ENCODE peak calls at places on chromosomes 12 and 14, in five cellular contexts. One of them, this sample, is unnamed.

GRCh38 chr14:68785817-68786490 is 6.9 kb downstream of the ZFP36L1 start:
- DNase-seq in hippocampal formation: no peak
- DNase-seq in CD8-positive, alpha-beta T cell: peak; percentile 38
- DNase-seq in activated CD4-positive, alpha-beta memory T cell treated with anti-CD3 and anti-CD28 coated beads for 36 hours: peak; percentile 62
- DNase-seq in HTR-8/SVneo: no peak
- DNase-seq in this sample: no peak

GRCh38 chr12:105212431-105212830 is 23.5 kb downstream of the APPL2 start:
- DNase-seq in hippocampal formation: no peak
- DNase-seq in CD8-positive, alpha-beta T cell: no peak
- DNase-seq in HTR-8/SVneo: no peak
- DNase-seq in activated CD4-positive, alpha-beta memory T cell treated with anti-CD3 and anti-CD28 coated beads for 36 hours: no peak
- DNase-seq in this sample: no peak

GRCh38 chr12:112194601-112195247 is 69.4 kb downstream of the TRAFD1 start:
- DNase-seq in activated CD4-positive, alpha-beta memory T cell treated with anti-CD3 and anti-CD28 coated beads for 36 hours: no peak
- DNase-seq in hippocampal formation: no peak
- DNase-seq in CD8-positive, alpha-beta T cell: no peak
- DNase-seq in HTR-8/SVneo: no peak
- DNase-seq in this sample: no peak

GRCh38 chr12:116466536-116466935 is 92.6 kb upstream of the MAP1LC3B2 start:
- DNase-seq in HTR-8/SVneo: peak; percentile 50
- DNase-seq in activated CD4-positive, alpha-beta memory T cell treated with anti-CD3 and anti-CD28 coated beads for 36 hours: no peak
- DNase-seq in hippocampal formation: no peak
- DNase-seq in CD8-positive, alpha-beta T cell: no peak
- DNase-seq in this sample: no peak

GRCh38 chr12:69068431-69068830 is 135.5 kb upstream of the CPM start:
- DNase-seq in CD8-positive, alpha-beta T cell: no peak
- DNase-seq in activated CD4-positive, alpha-beta memory T cell treated with anti-CD3 and anti-CD28 coated beads for 36 hours: peak; percentile 35
- DNase-seq in hippocampal formation: no peak
- DNase-seq in HTR-8/SVneo: no peak
- DNase-seq in this sample: peak; percentile 32

GRCh38 chr12:94074216-94074969 is 74.0 kb upstream of the PLXNC1 start:
- DNase-seq in hippocampal formation: no peak
- DNase-seq in CD8-positive, alpha-beta T cell: no peak
- DNase-seq in HTR-8/SVneo: no peak
- DNase-seq in activated CD4-positive, alpha-beta memory T cell treated with anti-CD3 and anti-CD28 coated beads for 36 hours: no peak
- DNase-seq in this sample: no peak

GRCh38 chr12:131044136-131044535 is 90.4 kb downstream of the ADGRD1 start:
- DNase-seq in activated CD4-positive, alpha-beta memory T cell treated with anti-CD3 and anti-CD28 coated beads for 36 hours: no peak
- DNase-seq in hippocampal formation: no peak
- DNase-seq in CD8-positive, alpha-beta T cell: no peak
- DNase-seq in HTR-8/SVneo: no peak
- DNase-seq in this sample: no peak

GRCh38 chr12:104220931-104221330 is 5.4 kb downstream of the TXNRD1 start:
- DNase-seq in CD8-positive, alpha-beta T cell: no peak
- DNase-seq in HTR-8/SVneo: no peak
- DNase-seq in activated CD4-positive, alpha-beta memory T cell treated with anti-CD3 and anti-CD28 coated beads for 36 hours: peak; percentile 32
- DNase-seq in hippocampal formation: no peak
- DNase-seq in this sample: peak; percentile 46

GRCh38 chr12:125797421-125798175 is 732.4 kb downstream of the AACS start:
- DNase-seq in activated CD4-positive, alpha-beta memory T cell treated with anti-CD3 and anti-CD28 coated beads for 36 hours: no peak
- DNase-seq in CD8-positive, alpha-beta T cell: no peak
- DNase-seq in hippocampal formation: no peak
- DNase-seq in HTR-8/SVneo: no peak
- DNase-seq in this sample: no peak

GRCh38 chr12:57863676-57864075 is 17.1 kb upstream of the CTDSP2 start:
- DNase-seq in CD8-positive, alpha-beta T cell: no peak
- DNase-seq in hippocampal formation: no peak
- DNase-seq in HTR-8/SVneo: no peak
- DNase-seq in activated CD4-positive, alpha-beta memory T cell treated with anti-CD3 and anti-CD28 coated beads for 36 hours: no peak
- DNase-seq in this sample: no peak

GRCh38 chr12:96034631-96035282 is 630 bp downstream of the LTA4H start:
- DNase-seq in activated CD4-positive, alpha-beta memory T cell treated with anti-CD3 and anti-CD28 coated beads for 36 hours: no peak
- DNase-seq in HTR-8/SVneo: peak; percentile 29
- DNase-seq in CD8-positive, alpha-beta T cell: no peak
- DNase-seq in hippocampal formation: no peak
- DNase-seq in this sample: no peak

GRCh38 chr14:90532826-90533525 is 136.1 kb downstream of the CALM1 start:
- DNase-seq in HTR-8/SVneo: no peak
- DNase-seq in activated CD4-positive, alpha-beta memory T cell treated with anti-CD3 and anti-CD28 coated beads for 36 hours: no peak
- DNase-seq in CD8-positive, alpha-beta T cell: no peak
- DNase-seq in hippocampal formation: no peak
- DNase-seq in this sample: no peak

GRCh38 chr12:53518381-53518780 is 11.1 kb upstream of the NPFF start:
- DNase-seq in hippocampal formation: no peak
- DNase-seq in activated CD4-positive, alpha-beta memory T cell treated with anti-CD3 and anti-CD28 coated beads for 36 hours: no peak
- DNase-seq in CD8-positive, alpha-beta T cell: no peak
- DNase-seq in HTR-8/SVneo: no peak
- DNase-seq in this sample: no peak

GRCh38 chr12:94980577-94980976 is 22.9 kb downstream of the NDUFA12 start:
- DNase-seq in CD8-positive, alpha-beta T cell: no peak
- DNase-seq in HTR-8/SVneo: no peak
- DNase-seq in hippocampal formation: peak; percentile 44
- DNase-seq in activated CD4-positive, alpha-beta memory T cell treated with anti-CD3 and anti-CD28 coated beads for 36 hours: no peak
- DNase-seq in this sample: no peak

GRCh38 chr14:50954811-50955372 is 10.6 kb upstream of the PYGL start:
- DNase-seq in hippocampal formation: peak; percentile 81
- DNase-seq in activated CD4-positive, alpha-beta memory T cell treated with anti-CD3 and anti-CD28 coated beads for 36 hours: no peak
- DNase-seq in HTR-8/SVneo: peak; percentile 46
- DNase-seq in CD8-positive, alpha-beta T cell: no peak
- DNase-seq in this sample: no peak

GRCh38 chr12:11719678-11720099 is 70.2 kb downstream of the ETV6 start:
- DNase-seq in hippocampal formation: no peak
- DNase-seq in HTR-8/SVneo: peak; percentile 82
- DNase-seq in CD8-positive, alpha-beta T cell: no peak
- DNase-seq in activated CD4-positive, alpha-beta memory T cell treated with anti-CD3 and anti-CD28 coated beads for 36 hours: peak; percentile 74
- DNase-seq in this sample: peak; percentile 61

GRCh38 chr14:53180272-53181221 is 27.4 kb upstream of the DDHD1 start:
- DNase-seq in activated CD4-positive, alpha-beta memory T cell treated with anti-CD3 and anti-CD28 coated beads for 36 hours: peak; percentile 75
- DNase-seq in HTR-8/SVneo: no peak
- DNase-seq in hippocampal formation: no peak
- DNase-seq in CD8-positive, alpha-beta T cell: no peak
- DNase-seq in this sample: peak; percentile 31

GRCh38 chr12:126204326-126204725 is 1139.1 kb downstream of the AACS start:
- DNase-seq in HTR-8/SVneo: no peak
- DNase-seq in activated CD4-positive, alpha-beta memory T cell treated with anti-CD3 and anti-CD28 coated beads for 36 hours: no peak
- DNase-seq in hippocampal formation: no peak
- DNase-seq in CD8-positive, alpha-beta T cell: no peak
- DNase-seq in this sample: no peak

GRCh38 chr14:101593411-101594181 is 32.3 kb downstream of the DIO3 start:
- DNase-seq in activated CD4-positive, alpha-beta memory T cell treated with anti-CD3 and anti-CD28 coated beads for 36 hours: no peak
- DNase-seq in hippocampal formation: no peak
- DNase-seq in HTR-8/SVneo: no peak
- DNase-seq in CD8-positive, alpha-beta T cell: no peak
- DNase-seq in this sample: no peak

GRCh38 chr12:70823182-70823976 is 97.2 kb downstream of the PTPRR start:
- DNase-seq in CD8-positive, alpha-beta T cell: no peak
- DNase-seq in HTR-8/SVneo: no peak
- DNase-seq in activated CD4-positive, alpha-beta memory T cell treated with anti-CD3 and anti-CD28 coated beads for 36 hours: no peak
- DNase-seq in hippocampal formation: no peak
- DNase-seq in this sample: no peak

GRCh38 chr12:106642991-106643390 is 60.2 kb downstream of the RFX4 start:
- DNase-seq in HTR-8/SVneo: no peak
- DNase-seq in activated CD4-positive, alpha-beta memory T cell treated with anti-CD3 and anti-CD28 coated beads for 36 hours: no peak
- DNase-seq in CD8-positive, alpha-beta T cell: no peak
- DNase-seq in hippocampal formation: no peak
- DNase-seq in this sample: no peak

GRCh38 chr14:99725774-99726537 is 41.9 kb downstream of the CYP46A1 start:
- DNase-seq in hippocampal formation: no peak
- DNase-seq in CD8-positive, alpha-beta T cell: no peak
- DNase-seq in activated CD4-positive, alpha-beta memory T cell treated with anti-CD3 and anti-CD28 coated beads for 36 hours: no peak
- DNase-seq in HTR-8/SVneo: no peak
- DNase-seq in this sample: no peak

GRCh38 chr12:66885115-66885875 is 206.4 kb upstream of the GRIP1 start:
- DNase-seq in activated CD4-positive, alpha-beta memory T cell treated with anti-CD3 and anti-CD28 coated beads for 36 hours: no peak
- DNase-seq in hippocampal formation: no peak
- DNase-seq in HTR-8/SVneo: no peak
- DNase-seq in CD8-positive, alpha-beta T cell: no peak
- DNase-seq in this sample: no peak

GRCh38 chr12:19440019-19440858 is 947 bp downstream of the AEBP2 start:
- DNase-seq in CD8-positive, alpha-beta T cell: peak; percentile 65
- DNase-seq in HTR-8/SVneo: peak; percentile 34
- DNase-seq in activated CD4-positive, alpha-beta memory T cell treated with anti-CD3 and anti-CD28 coated beads for 36 hours: peak; percentile 66
- DNase-seq in hippocampal formation: peak; percentile 49
- DNase-seq in this sample: peak; percentile 75

GRCh38 chr12:104866286-104866685 is 91.8 kb downstream of the SLC41A2 start:
- DNase-seq in CD8-positive, alpha-beta T cell: no peak
- DNase-seq in HTR-8/SVneo: no peak
- DNase-seq in activated CD4-positive, alpha-beta memory T cell treated with anti-CD3 and anti-CD28 coated beads for 36 hours: no peak
- DNase-seq in hippocampal formation: no peak
- DNase-seq in this sample: no peak

GRCh38 chr14:92144708-92145107 is 22.9 kb downstream of the CPSF2 start:
- DNase-seq in CD8-positive, alpha-beta T cell: no peak
- DNase-seq in HTR-8/SVneo: no peak
- DNase-seq in activated CD4-positive, alpha-beta memory T cell treated with anti-CD3 and anti-CD28 coated beads for 36 hours: no peak
- DNase-seq in hippocampal formation: no peak
- DNase-seq in this sample: no peak

GRCh38 chr12:87603727-87604126 is 425.5 kb downstream of the C12orf50 start:
- DNase-seq in hippocampal formation: no peak
- DNase-seq in activated CD4-positive, alpha-beta memory T cell treated with anti-CD3 and anti-CD28 coated beads for 36 hours: no peak
- DNase-seq in CD8-positive, alpha-beta T cell: no peak
- DNase-seq in HTR-8/SVneo: no peak
- DNase-seq in this sample: no peak

GRCh38 chr12:114501474-114501807 is 95.5 kb upstream of the TBX5 start:
- DNase-seq in hippocampal formation: no peak
- DNase-seq in activated CD4-positive, alpha-beta memory T cell treated with anti-CD3 and anti-CD28 coated beads for 36 hours: no peak
- DNase-seq in CD8-positive, alpha-beta T cell: no peak
- DNase-seq in HTR-8/SVneo: no peak
- DNase-seq in this sample: no peak

GRCh38 chr14:69006346-69006745 is 27.2 kb upstream of the ACTN1 start:
- DNase-seq in CD8-positive, alpha-beta T cell: no peak
- DNase-seq in activated CD4-positive, alpha-beta memory T cell treated with anti-CD3 and anti-CD28 coated beads for 36 hours: no peak
- DNase-seq in HTR-8/SVneo: no peak
- DNase-seq in hippocampal formation: no peak
- DNase-seq in this sample: no peak

GRCh38 chr12:101018540-101018939 is 191.5 kb downstream of the SLC5A8 start:
- DNase-seq in activated CD4-positive, alpha-beta memory T cell treated with anti-CD3 and anti-CD28 coated beads for 36 hours: no peak
- DNase-seq in HTR-8/SVneo: peak; percentile 56
- DNase-seq in hippocampal formation: no peak
- DNase-seq in CD8-positive, alpha-beta T cell: no peak
- DNase-seq in this sample: no peak

GRCh38 chr12:74890237-74890599 is 319.4 kb downstream of the KCNC2 start:
- DNase-seq in HTR-8/SVneo: peak; percentile 50
- DNase-seq in hippocampal formation: no peak
- DNase-seq in activated CD4-positive, alpha-beta memory T cell treated with anti-CD3 and anti-CD28 coated beads for 36 hours: peak; percentile 31
- DNase-seq in CD8-positive, alpha-beta T cell: no peak
- DNase-seq in this sample: no peak

GRCh38 chr12:124625867-124626675 is 58.7 kb upstream of the NCOR2 start:
- DNase-seq in CD8-positive, alpha-beta T cell: no peak
- DNase-seq in HTR-8/SVneo: peak; percentile 63
- DNase-seq in activated CD4-positive, alpha-beta memory T cell treated with anti-CD3 and anti-CD28 coated beads for 36 hours: no peak
- DNase-seq in hippocampal formation: no peak
- DNase-seq in this sample: no peak

GRCh38 chr12:53755451-53756290 is 3.9 kb upstream of the CISTR start:
- DNase-seq in activated CD4-positive, alpha-beta memory T cell treated with anti-CD3 and anti-CD28 coated beads for 36 hours: no peak
- DNase-seq in hippocampal formation: no peak
- DNase-seq in CD8-positive, alpha-beta T cell: no peak
- DNase-seq in HTR-8/SVneo: no peak
- DNase-seq in this sample: no peak

GRCh38 chr14:105947599-105947998 is 421.2 kb downstream of the TMEM121 start:
- DNase-seq in HTR-8/SVneo: no peak
- DNase-seq in activated CD4-positive, alpha-beta memory T cell treated with anti-CD3 and anti-CD28 coated beads for 36 hours: no peak
- DNase-seq in CD8-positive, alpha-beta T cell: no peak
- DNase-seq in hippocampal formation: no peak
- DNase-seq in this sample: no peak

GRCh38 chr12:120693848-120694247 is 6.9 kb downstream of the MLEC start:
- DNase-seq in activated CD4-positive, alpha-beta memory T cell treated with anti-CD3 and anti-CD28 coated beads for 36 hours: no peak
- DNase-seq in HTR-8/SVneo: no peak
- DNase-seq in CD8-positive, alpha-beta T cell: no peak
- DNase-seq in hippocampal formation: no peak
- DNase-seq in this sample: no peak

GRCh38 chr12:107917912-107918800 is 143.7 kb downstream of the ASCL4 start:
- DNase-seq in CD8-positive, alpha-beta T cell: no peak
- DNase-seq in hippocampal formation: peak; percentile 13
- DNase-seq in HTR-8/SVneo: peak; percentile 26
- DNase-seq in activated CD4-positive, alpha-beta memory T cell treated with anti-CD3 and anti-CD28 coated beads for 36 hours: no peak
- DNase-seq in this sample: no peak

GRCh38 chr12:272942-273906 is 10.6 kb upstream of the SLC6A13 start:
- DNase-seq in CD8-positive, alpha-beta T cell: no peak
- DNase-seq in HTR-8/SVneo: no peak
- DNase-seq in activated CD4-positive, alpha-beta memory T cell treated with anti-CD3 and anti-CD28 coated beads for 36 hours: peak; percentile 22
- DNase-seq in hippocampal formation: no peak
- DNase-seq in this sample: no peak

GRCh38 chr14:46951103-46951502 is 299.5 kb upstream of the RPL10L start:
- DNase-seq in HTR-8/SVneo: no peak
- DNase-seq in hippocampal formation: no peak
- DNase-seq in activated CD4-positive, alpha-beta memory T cell treated with anti-CD3 and anti-CD28 coated beads for 36 hours: no peak
- DNase-seq in CD8-positive, alpha-beta T cell: no peak
- DNase-seq in this sample: no peak

GRCh38 chr12:92585106-92585775 is 117.5 kb upstream of the PLEKHG7 start:
- DNase-seq in CD8-positive, alpha-beta T cell: no peak
- DNase-seq in activated CD4-positive, alpha-beta memory T cell treated with anti-CD3 and anti-CD28 coated beads for 36 hours: no peak
- DNase-seq in hippocampal formation: no peak
- DNase-seq in HTR-8/SVneo: no peak
- DNase-seq in this sample: no peak

GRCh38 chr12:82620917-82621316 is 65.8 kb upstream of the TMTC2 start:
- DNase-seq in activated CD4-positive, alpha-beta memory T cell treated with anti-CD3 and anti-CD28 coated beads for 36 hours: no peak
- DNase-seq in hippocampal formation: no peak
- DNase-seq in CD8-positive, alpha-beta T cell: no peak
- DNase-seq in HTR-8/SVneo: no peak
- DNase-seq in this sample: no peak

This sample was measured in activated CD4-positive, alpha-beta T cell treated with anti-CD3 and anti-CD28 coated beads for 48 hours.